ENCODE peak calls at places on chromosomes 1 and 21, in ten cellular contexts. U is NCI-H460; G is stimulated activated CD8-positive, alpha-beta memory T cell treated with anti-CD3 and anti-CD28 coated beads, Interleukin-15, amount 100 ng/mL, for 4 hours; L is GM19239; I is colonic mucosa; E is RPMI7951; O is left lung; Y is stimulated activated CD4-positive, alpha-beta T cell treated with anti-CD3 and anti-CD28 coated beads, Interleukin-2, amount 100 ng/mL, for 48 hours; W is stimulated activated naive CD8-positive, alpha-beta T cell treated with anti-CD3 and anti-CD28 coated beads, Interleukin-15, Interleukin-2, amounts not matched to agents 100 U/mL and 50 U/mL, for 24 hours; V is T-helper 17 cell. H is an unnamed sample.

GRCh38 chr1:89065077-89065868 is at the start of gene GBP1:
- DNase-seq in O (no peak), G (no peak), W (no peak), I (no peak), U (peak; percentile 6), E (peak; percentile 86), L (no peak), V (no peak), Y (no peak), H (no peak)

GRCh38 chr1:160116277-160117147 is 953 bp downstream of the ATP1A2 start:
- DNase-seq in V (no peak), Y (no peak), I (no peak), U (no peak), G (no peak), W (no peak), L (no peak), O (no peak), E (no peak), H (no peak)

GRCh38 chr1:153032677-153033308 is 1.8 kb downstream of the SPRR1B start:
- DNase-seq in G (no peak), Y (no peak), O (no peak), L (no peak), V (no peak), I (no peak), E (peak; percentile 66), U (peak; percentile 51), W (no peak), H (no peak)

GRCh38 chr1:40612345-40612831 is 53.1 kb downstream of the RIMS3 start:
- DNase-seq in G (peak; percentile 26), L (peak; percentile 61), Y (peak; percentile 70), E (peak; percentile 63), W (peak; percentile 74), V (peak; percentile 23), U (peak; percentile 54), I (peak; percentile 88), O (peak; percentile 58), H (peak; percentile 9)

GRCh38 chr1:111725192-111725591 is 14.0 kb downstream of the INKA2 start:
- DNase-seq in O (no peak), V (no peak), G (no peak), L (no peak), U (no peak), E (no peak), I (no peak), Y (no peak), W (no peak), H (no peak)

GRCh38 chr21:37532868-37533780 is 166.6 kb downstream of the DYRK1A start:
- DNase-seq in Y (peak; percentile 7), L (no peak), E (peak; percentile 70), G (peak; percentile 6), V (no peak), U (peak; percentile 41), W (peak; percentile 49), I (no peak), O (peak; percentile 59), H (no peak)

GRCh38 chr1:5991784-5992033 is 516 bp downstream of the NPHP4 start:
- DNase-seq in L (peak; percentile 56), G (no peak), V (peak; percentile 44), U (no peak), O (no peak), I (no peak), W (no peak), Y (no peak), E (no peak), H (peak; percentile 36)

GRCh38 chr1:115365738-115366137 is 27.7 kb upstream of the NGF start:
- DNase-seq in U (no peak), E (no peak), L (no peak), Y (no peak), V (no peak), W (no peak), I (peak; percentile 54), G (no peak), O (no peak), H (no peak)

GRCh38 chr1:150548632-150549495 is at the start of gene ADAMTSL4:
- DNase-seq in I (no peak), W (peak; percentile 61), E (peak; percentile 75), G (no peak), O (peak; percentile 67), Y (no peak), L (peak; percentile 70), U (no peak), V (no peak), H (no peak)

GRCh38 chr1:48735753-48736152 is 40.9 kb downstream of the BEND5 start:
- DNase-seq in I (no peak), Y (no peak), U (no peak), V (no peak), W (no peak), L (no peak), G (no peak), O (no peak), E (no peak), H (no peak)

GRCh38 chr1:111179968-111180533 is 20.4 kb downstream of the DENND2D start:
- DNase-seq in G (no peak), E (no peak), Y (no peak), V (no peak), U (no peak), O (no peak), L (no peak), I (no peak), W (no peak), H (no peak)

GRCh38 chr21:45372732-45373355 is 32.1 kb upstream of the COL18A1 start:
- DNase-seq in W (no peak), Y (no peak), E (peak; percentile 63), U (no peak), O (no peak), G (no peak), L (no peak), V (no peak), I (no peak), H (no peak)

GRCh38 chr1:206896261-206896660 is 982 bp upstream of the IL24 start:
- DNase-seq in U (no peak), O (no peak), G (no peak), I (no peak), L (no peak), W (no peak), V (no peak), Y (no peak), E (no peak), H (no peak)

GRCh38 chr1:151334822-151335221 is 7.6 kb upstream of the PI4KB start:
- DNase-seq in O (no peak), L (no peak), W (no peak), E (no peak), Y (no peak), I (no peak), V (no peak), G (no peak), U (no peak), H (no peak)

GRCh38 chr1:202063093-202063492 is 52.7 kb downstream of the ELF3 start:
- DNase-seq in O (no peak), W (no peak), U (no peak), L (no peak), G (no peak), V (no peak), E (peak; percentile 10), I (no peak), Y (no peak), H (no peak)

GRCh38 chr1:4165901-4166300 is 265.8 kb upstream of the C1orf174 start:
- DNase-seq in L (no peak), U (no peak), V (no peak), W (no peak), O (no peak), Y (no peak), I (no peak), G (no peak), E (no peak), H (no peak)

GRCh38 chr1:25900209-25900608 is 6.0 kb downstream of the STMN1 start:
- DNase-seq in O (no peak), W (no peak), Y (no peak), G (no peak), L (no peak), E (no peak), U (no peak), V (no peak), I (no peak), H (no peak)

GRCh38 chr1:87495147-87495546 is 166.5 kb downstream of the LMO4 start:
- DNase-seq in L (no peak), E (no peak), Y (no peak), V (no peak), W (no peak), U (no peak), O (no peak), G (no peak), I (no peak), H (no peak)